ENCODE peak calls at places on chromosomes 3 and 15, in seven cellular contexts. One of them, this sample, is unnamed.

GRCh38 chr3:161854232-161854771 is 357.7 kb downstream of the OTOL1 start:
- DNase-seq in BJ: peak
- DNase-seq in CD4-positive, alpha-beta T cell: no peak
- DNase-seq in brain microvascular endothelial cell: peak
- DNase-seq in left ventricle myocardium inferior: no peak
- DNase-seq in A549: no peak
- DNase-seq in neural progenitor cell: peak
- DNase-seq in this sample: peak

GRCh38 chr3:160224811-160225180 is 426 bp upstream of the C3orf80 start:
- DNase-seq in left ventricle myocardium inferior: no peak
- DNase-seq in brain microvascular endothelial cell: no peak
- DNase-seq in BJ: no peak
- DNase-seq in A549: peak
- DNase-seq in neural progenitor cell: no peak
- DNase-seq in CD4-positive, alpha-beta T cell: no peak
- DNase-seq in this sample: no peak

GRCh38 chr15:80159811-80160569 is 7.2 kb downstream of the FAH start:
- DNase-seq in brain microvascular endothelial cell: no peak
- DNase-seq in CD4-positive, alpha-beta T cell: no peak
- DNase-seq in BJ: no peak
- DNase-seq in neural progenitor cell: no peak
- DNase-seq in A549: no peak
- DNase-seq in left ventricle myocardium inferior: no peak
- DNase-seq in this sample: no peak

GRCh38 chr15:48946088-48946839 is 17.5 kb downstream of the SHC4 start:
- DNase-seq in BJ: no peak
- DNase-seq in CD4-positive, alpha-beta T cell: no peak
- DNase-seq in A549: peak
- DNase-seq in neural progenitor cell: no peak
- DNase-seq in left ventricle myocardium inferior: no peak
- DNase-seq in brain microvascular endothelial cell: peak
- DNase-seq in this sample: peak

GRCh38 chr3:197353001-197353866 is 54.8 kb upstream of the DLG1 start:
- DNase-seq in CD4-positive, alpha-beta T cell: no peak
- DNase-seq in A549: no peak
- DNase-seq in left ventricle myocardium inferior: no peak
- DNase-seq in BJ: no peak
- DNase-seq in brain microvascular endothelial cell: no peak
- DNase-seq in neural progenitor cell: no peak
- DNase-seq in this sample: no peak

GRCh38 chr3:194140520-194141414 is 4.8 kb downstream of the HES1 start:
- DNase-seq in brain microvascular endothelial cell: peak
- DNase-seq in left ventricle myocardium inferior: peak
- DNase-seq in A549: no peak
- DNase-seq in CD4-positive, alpha-beta T cell: no peak
- DNase-seq in BJ: no peak
- DNase-seq in neural progenitor cell: peak
- DNase-seq in this sample: peak

GRCh38 chr3:125622381-125622788 is 27.1 kb upstream of the OSBPL11 start:
- DNase-seq in left ventricle myocardium inferior: peak
- DNase-seq in brain microvascular endothelial cell: no peak
- DNase-seq in A549: no peak
- DNase-seq in CD4-positive, alpha-beta T cell: no peak
- DNase-seq in BJ: no peak
- DNase-seq in neural progenitor cell: no peak
- DNase-seq in this sample: no peak

GRCh38 chr15:67906382-67906781 is 66.5 kb upstream of the RNU6-1 start:
- DNase-seq in CD4-positive, alpha-beta T cell: no peak
- DNase-seq in left ventricle myocardium inferior: no peak
- DNase-seq in BJ: no peak
- DNase-seq in neural progenitor cell: no peak
- DNase-seq in A549: no peak
- DNase-seq in brain microvascular endothelial cell: no peak
- DNase-seq in this sample: peak

GRCh38 chr3:197186887-197187588 is 111.4 kb downstream of the DLG1 start:
- DNase-seq in brain microvascular endothelial cell: peak
- DNase-seq in A549: peak
- DNase-seq in CD4-positive, alpha-beta T cell: no peak
- DNase-seq in neural progenitor cell: peak
- DNase-seq in BJ: peak
- DNase-seq in left ventricle myocardium inferior: no peak
- DNase-seq in this sample: peak

GRCh38 chr15:63109498-63110290 is 12.0 kb upstream of the LACTB start:
- DNase-seq in left ventricle myocardium inferior: no peak
- DNase-seq in A549: no peak
- DNase-seq in CD4-positive, alpha-beta T cell: no peak
- DNase-seq in brain microvascular endothelial cell: peak
- DNase-seq in BJ: no peak
- DNase-seq in neural progenitor cell: no peak
- DNase-seq in this sample: no peak

GRCh38 chr3:141050913-141051632 is at the start of gene SPSB4:
- DNase-seq in A549: peak
- DNase-seq in CD4-positive, alpha-beta T cell: no peak
- DNase-seq in brain microvascular endothelial cell: peak
- DNase-seq in left ventricle myocardium inferior: peak
- DNase-seq in BJ: no peak
- DNase-seq in neural progenitor cell: peak
- DNase-seq in this sample: peak

GRCh38 chr3:11288786-11289637 is 16.8 kb downstream of the ATG7 start:
- DNase-seq in left ventricle myocardium inferior: no peak
- DNase-seq in brain microvascular endothelial cell: peak
- DNase-seq in BJ: peak
- DNase-seq in neural progenitor cell: no peak
- DNase-seq in A549: peak
- DNase-seq in CD4-positive, alpha-beta T cell: no peak
- DNase-seq in this sample: peak

GRCh38 chr15:60020736-60021135 is 16.6 kb downstream of the FOXB1 start:
- DNase-seq in neural progenitor cell: no peak
- DNase-seq in brain microvascular endothelial cell: no peak
- DNase-seq in BJ: no peak
- DNase-seq in A549: no peak
- DNase-seq in CD4-positive, alpha-beta T cell: no peak
- DNase-seq in left ventricle myocardium inferior: no peak
- DNase-seq in this sample: peak

GRCh38 chr3:56987238-56987932 is 73.1 kb upstream of the SPATA12 start:
- DNase-seq in CD4-positive, alpha-beta T cell: no peak
- DNase-seq in neural progenitor cell: peak
- DNase-seq in BJ: no peak
- DNase-seq in left ventricle myocardium inferior: no peak
- DNase-seq in A549: no peak
- DNase-seq in brain microvascular endothelial cell: no peak
- DNase-seq in this sample: no peak

GRCh38 chr3:88031543-88032148 is 27.2 kb downstream of the CGGBP1 start:
- DNase-seq in CD4-positive, alpha-beta T cell: no peak
- DNase-seq in brain microvascular endothelial cell: peak
- DNase-seq in BJ: peak
- DNase-seq in left ventricle myocardium inferior: no peak
- DNase-seq in neural progenitor cell: no peak
- DNase-seq in A549: peak
- DNase-seq in this sample: peak

GRCh38 chr3:112734718-112735350 is 93.9 kb upstream of the CCDC80 start:
- DNase-seq in A549: peak
- DNase-seq in left ventricle myocardium inferior: no peak
- DNase-seq in brain microvascular endothelial cell: peak
- DNase-seq in CD4-positive, alpha-beta T cell: peak
- DNase-seq in neural progenitor cell: peak
- DNase-seq in BJ: no peak
- DNase-seq in this sample: peak

GRCh38 chr3:122101646-122102045 is 46.5 kb downstream of the CD86 start:
- DNase-seq in left ventricle myocardium inferior: no peak
- DNase-seq in neural progenitor cell: peak
- DNase-seq in brain microvascular endothelial cell: peak
- DNase-seq in A549: peak
- DNase-seq in CD4-positive, alpha-beta T cell: no peak
- DNase-seq in BJ: no peak
- DNase-seq in this sample: peak

GRCh38 chr3:72185549-72186484 is 400.9 kb upstream of the PROK2 start:
- DNase-seq in left ventricle myocardium inferior: no peak
- DNase-seq in BJ: peak
- DNase-seq in neural progenitor cell: no peak
- DNase-seq in CD4-positive, alpha-beta T cell: no peak
- DNase-seq in A549: no peak
- DNase-seq in brain microvascular endothelial cell: peak
- DNase-seq in this sample: peak

GRCh38 chr3:185330644-185331043 is 32.3 kb upstream of the MAP3K13 start:
- DNase-seq in brain microvascular endothelial cell: no peak
- DNase-seq in CD4-positive, alpha-beta T cell: no peak
- DNase-seq in A549: no peak
- DNase-seq in neural progenitor cell: no peak
- DNase-seq in left ventricle myocardium inferior: no peak
- DNase-seq in BJ: no peak
- DNase-seq in this sample: peak

GRCh38 chr3:167084566-167084965 is 295.5 kb downstream of the ZBBX start:
- DNase-seq in brain microvascular endothelial cell: no peak
- DNase-seq in left ventricle myocardium inferior: no peak
- DNase-seq in neural progenitor cell: peak
- DNase-seq in BJ: no peak
- DNase-seq in CD4-positive, alpha-beta T cell: no peak
- DNase-seq in A549: no peak
- DNase-seq in this sample: no peak

GRCh38 chr3:45832691-45833090 is 9.2 kb downstream of the LZTFL1 start:
- DNase-seq in A549: no peak
- DNase-seq in brain microvascular endothelial cell: no peak
- DNase-seq in neural progenitor cell: peak
- DNase-seq in BJ: no peak
- DNase-seq in CD4-positive, alpha-beta T cell: no peak
- DNase-seq in left ventricle myocardium inferior: no peak
- DNase-seq in this sample: peak
- TF ChIP-seq CTCF in A549: peak
- TF ChIP-seq CTCF in brain microvascular endothelial cell: peak
- TF ChIP-seq CTCF in neural progenitor cell: peak
- TF ChIP-seq CTCF in BJ: peak
- TF ChIP-seq CTCF in CD4-positive, alpha-beta T cell: peak
- TF ChIP-seq CTCF in left ventricle myocardium inferior: peak
- TF ChIP-seq CTCF in this sample: peak

DNA sequence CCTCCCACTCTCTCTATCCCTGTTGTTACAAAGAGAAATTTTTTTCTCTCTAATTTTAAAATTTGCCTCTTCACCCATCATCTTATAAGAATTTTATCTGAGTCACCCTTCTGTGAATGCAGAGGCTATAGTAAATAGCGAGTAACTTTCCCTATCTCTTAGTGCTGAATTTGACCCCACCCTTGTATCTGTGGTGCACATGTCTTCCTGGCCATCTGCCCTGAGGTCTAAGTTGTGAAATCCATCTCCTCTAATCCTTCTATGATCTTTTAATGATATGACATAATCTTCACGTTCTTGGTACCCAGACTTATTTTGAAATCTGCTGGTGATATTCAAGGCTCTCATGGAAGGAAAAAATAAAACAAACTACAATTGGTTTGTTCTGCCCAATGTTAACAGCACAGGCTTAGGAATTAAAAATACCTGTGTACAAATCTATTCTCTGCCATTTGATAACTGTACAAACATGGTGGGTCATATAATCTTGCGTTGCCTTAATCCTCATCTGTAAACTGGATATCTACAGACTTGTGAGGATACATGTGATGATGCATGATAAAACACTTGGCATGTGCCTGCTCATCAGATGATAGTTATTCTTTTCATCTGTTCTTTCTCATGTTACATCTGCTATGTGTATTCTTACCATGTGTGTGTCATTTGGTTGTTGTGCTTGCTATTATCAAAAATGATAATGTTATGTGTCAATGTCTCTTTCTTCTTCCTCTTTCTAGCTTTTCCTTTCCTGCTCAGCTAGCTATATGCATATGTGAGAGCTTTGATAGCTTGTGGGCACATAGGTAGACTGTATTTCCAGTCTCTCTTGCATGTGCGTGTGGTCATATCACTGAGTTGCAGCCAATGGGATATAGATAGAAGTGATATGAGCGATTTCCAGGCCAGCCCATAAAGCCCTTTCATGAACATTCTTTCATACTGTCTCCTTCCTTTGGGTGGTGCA is 13.7 kb upstream of the CCR3 start:
- DNase-seq in left ventricle myocardium inferior: no peak
- DNase-seq in CD4-positive, alpha-beta T cell: no peak
- DNase-seq in BJ: peak
- DNase-seq in brain microvascular endothelial cell: peak
- DNase-seq in neural progenitor cell: no peak
- DNase-seq in A549: no peak
- DNase-seq in this sample: peak
- TF ChIP-seq CTCF in left ventricle myocardium inferior: no peak
- TF ChIP-seq CTCF in CD4-positive, alpha-beta T cell: no peak
- TF ChIP-seq CTCF in BJ: no peak
- TF ChIP-seq CTCF in brain microvascular endothelial cell: no peak
- TF ChIP-seq CTCF in neural progenitor cell: no peak
- TF ChIP-seq CTCF in A549: no peak
- TF ChIP-seq CTCF in this sample: no peak

GRCh38 chr15:32656091-32656860 is 14.8 kb downstream of the SCG5 start:
- DNase-seq in CD4-positive, alpha-beta T cell: no peak
- DNase-seq in BJ: no peak
- DNase-seq in neural progenitor cell: no peak
- DNase-seq in left ventricle myocardium inferior: no peak
- DNase-seq in brain microvascular endothelial cell: no peak
- DNase-seq in A549: no peak
- DNase-seq in this sample: peak

GRCh38 chr15:32657941-32658340 is 16.4 kb downstream of the SCG5 start:
- DNase-seq in neural progenitor cell: no peak
- DNase-seq in A549: no peak
- DNase-seq in BJ: no peak
- DNase-seq in CD4-positive, alpha-beta T cell: no peak
- DNase-seq in brain microvascular endothelial cell: no peak
- DNase-seq in left ventricle myocardium inferior: no peak
- DNase-seq in this sample: peak

GRCh38 chr15:32652178-32652577 is 10.7 kb downstream of the SCG5 start:
- DNase-seq in brain microvascular endothelial cell: no peak
- DNase-seq in A549: no peak
- DNase-seq in neural progenitor cell: no peak
- DNase-seq in left ventricle myocardium inferior: no peak
- DNase-seq in CD4-positive, alpha-beta T cell: no peak
- DNase-seq in BJ: no peak
- DNase-seq in this sample: peak

GRCh38 chr15:32659340-32659831 is 17.9 kb downstream of the SCG5 start:
- DNase-seq in CD4-positive, alpha-beta T cell: no peak
- DNase-seq in A549: peak
- DNase-seq in BJ: no peak
- DNase-seq in brain microvascular endothelial cell: peak
- DNase-seq in neural progenitor cell: no peak
- DNase-seq in left ventricle myocardium inferior: no peak
- DNase-seq in this sample: peak

GRCh38 chr15:32657198-32657886 is 15.8 kb downstream of the SCG5 start:
- DNase-seq in left ventricle myocardium inferior: no peak
- DNase-seq in A549: no peak
- DNase-seq in CD4-positive, alpha-beta T cell: no peak
- DNase-seq in neural progenitor cell: no peak
- DNase-seq in BJ: no peak
- DNase-seq in brain microvascular endothelial cell: peak
- DNase-seq in this sample: peak
- TF ChIP-seq CTCF in left ventricle myocardium inferior: no peak
- TF ChIP-seq CTCF in A549: peak
- TF ChIP-seq CTCF in CD4-positive, alpha-beta T cell: no peak
- TF ChIP-seq CTCF in neural progenitor cell: no peak
- TF ChIP-seq CTCF in BJ: no peak
- TF ChIP-seq CTCF in brain microvascular endothelial cell: peak
- TF ChIP-seq CTCF in this sample: peak

GRCh38 chr3:6785726-6786125 is 75.2 kb upstream of the GRM7 start:
- DNase-seq in neural progenitor cell: no peak
- DNase-seq in left ventricle myocardium inferior: no peak
- DNase-seq in BJ: no peak
- DNase-seq in CD4-positive, alpha-beta T cell: no peak
- DNase-seq in brain microvascular endothelial cell: no peak
- DNase-seq in A549: no peak
- DNase-seq in this sample: no peak

GRCh38 chr3:6791161-6791560 is 69.8 kb upstream of the GRM7 start:
- DNase-seq in A549: no peak
- DNase-seq in brain microvascular endothelial cell: no peak
- DNase-seq in left ventricle myocardium inferior: no peak
- DNase-seq in neural progenitor cell: no peak
- DNase-seq in BJ: no peak
- DNase-seq in CD4-positive, alpha-beta T cell: no peak
- DNase-seq in this sample: no peak
- TF ChIP-seq CTCF in A549: no peak
- TF ChIP-seq CTCF in brain microvascular endothelial cell: no peak
- TF ChIP-seq CTCF in left ventricle myocardium inferior: no peak
- TF ChIP-seq CTCF in neural progenitor cell: peak
- TF ChIP-seq CTCF in BJ: no peak
- TF ChIP-seq CTCF in CD4-positive, alpha-beta T cell: no peak
- TF ChIP-seq CTCF in this sample: no peak